ENCODE peak calls at places on chromosomes 1 and 21, in eight cellular contexts. R is K562; N is adipocyte; C is activated naive CD4-positive, alpha-beta T cell; T is AG10803; A is cardiac muscle cell; P is ELR; B is NCI-H1105. E is an unnamed sample.

GRCh38 chr1:98099501-98099900 is 178.7 kb upstream of the DPYD start:
- DNase-seq in R (no peak), N (no peak), C (no peak), T (peak; percentile 88), A (no peak), P (no peak), B (no peak), E (no peak)

GRCh38 chr21:41764558-41765392 is 2.1 kb downstream of the RIPK4 start:
- DNase-seq in R (no peak), N (no peak), C (no peak), T (no peak), A (no peak), P (no peak), B (no peak), E (no peak)

GRCh38 chr1:156200062-156200461 is 6.2 kb downstream of the SLC25A44 start:
- DNase-seq in R (no peak), N (no peak), C (no peak), T (no peak), A (no peak), P (no peak), B (no peak), E (no peak)

GRCh38 chr1:154445040-154445472 is 39.9 kb downstream of the IL6R start:
- DNase-seq in R (no peak), N (peak; percentile 57), C (no peak), T (peak; percentile 69), A (no peak), P (peak; percentile 94), B (no peak), E (no peak)

GRCh38 chr21:24514081-24514733 is 1093.1 kb downstream of the MRPL39 start:
- DNase-seq in R (no peak), N (peak; percentile 74), C (no peak), T (no peak), A (no peak), P (peak; percentile 39), B (peak; percentile 31), E (no peak)

GRCh38 chr21:45545236-45545570 is 3.0 kb upstream of the SLC19A1 start:
- DNase-seq in R (no peak), N (no peak), C (no peak), T (no peak), A (no peak), P (no peak), B (no peak), E (no peak)

GRCh38 chr1:228304225-228304624 is 96.4 kb downstream of the OBSCN start:
- DNase-seq in R (no peak), N (no peak), C (no peak), T (no peak), A (no peak), P (no peak), B (no peak), E (no peak)

GRCh38 chr1:55210990-55211389 is 4.2 kb downstream of the USP24 start:
- DNase-seq in R (no peak), N (no peak), C (no peak), T (no peak), A (no peak), P (no peak), B (no peak), E (no peak)

GRCh38 chr1:150553392-150554085 is 4.3 kb downstream of the ADAMTSL4 start:
- DNase-seq in R (no peak), N (no peak), C (no peak), T (no peak), A (no peak), P (no peak), B (no peak), E (no peak)

GRCh38 chr1:21520899-21521716 is 11.9 kb downstream of the ALPL start:
- DNase-seq in R (no peak), N (peak; percentile 63), C (no peak), T (peak; percentile 40), A (no peak), P (peak; percentile 32), B (no peak), E (no peak)

E was measured in DMS79.